ENCODE peak calls at places on chromosomes 2 and 18, in nine cellular contexts. G, U, I, F, J, V, S, Z and W are unnamed samples. For H3K4me1, the result is how much of the 10 kb centered on the place peaks cover.

GRCh38 chr2:178225011-178225817 is 30.9 kb downstream of the OSBPL6 start:
- DNase-seq in G (no peak), U (no peak), I (no peak), F (no peak), J (no peak), V (no peak), S (no peak), Z (no peak), W (no peak)

GRCh38 chr2:27014771-27015433 is 17.9 kb upstream of the TMEM214 start:
- DNase-seq in G (no peak), U (no peak), I (no peak), F (no peak), J (no peak), V (no peak), S (no peak), Z (no peak), W (no peak)

GRCh38 chr18:45528712-45529336 is 86.5 kb upstream of the SLC14A2 start:
- DNase-seq in G (no peak), U (no peak), I (no peak), F (no peak), J (no peak), V (no peak), S (no peak), Z (no peak), W (no peak)

GRCh38 chr18:74796928-74797576 is 199.4 kb downstream of the ZNF407 start:
- DNase-seq in G (no peak), U (no peak), I (peak), F (no peak), J (peak), V (no peak), S (no peak), Z (peak), W (no peak)

GRCh38 chr2:113176696-113177355 is 3.1 kb downstream of the PSD4 start:
- DNase-seq in G (no peak), U (no peak), I (no peak), F (no peak), J (no peak), V (no peak), S (no peak), Z (no peak), W (no peak)

GRCh38 chr2:47534179-47534919 is 131.4 kb downstream of the MSH2 start:
- DNase-seq in G (no peak), U (no peak), I (no peak), F (no peak), J (peak), V (peak), S (peak), Z (peak), W (no peak)

GRCh38 chr2:133506962-133507361 is 61.3 kb downstream of the NCKAP5 start:
- DNase-seq in G (no peak), U (no peak), I (no peak), F (no peak), J (no peak), V (no peak), S (no peak), Z (no peak), W (no peak)

GRCh38 chr2:59389240-59389639 is 1148.1 kb upstream of the FANCL start:
- DNase-seq in G (peak), U (peak), I (no peak), F (no peak), J (no peak), V (no peak), S (no peak), Z (peak), W (no peak)

GRCh38 chr18:43193336-43193735 is 77.9 kb upstream of the RIT2 start:
- DNase-seq in G (no peak), U (no peak), I (no peak), F (no peak), J (no peak), V (no peak), S (no peak), Z (no peak), W (no peak)

GRCh38 chr18:43195421-43195820 is 79.9 kb upstream of the RIT2 start:
- DNase-seq in G (no peak), U (no peak), I (no peak), F (no peak), J (no peak), V (no peak), S (no peak), Z (no peak), W (no peak)

GRCh38 chr18:43192408-43192807 is 76.9 kb upstream of the RIT2 start:
- DNase-seq in G (no peak), U (no peak), I (no peak), F (no peak), J (no peak), V (no peak), S (no peak), Z (no peak), W (no peak)
- H3K4me1 ChIP-seq in G (under half), U (under half), I (under half), F (under half), J (under half), V (under half), S (under half), Z (under half), W (under half)

GRCh38 chr18:56298935-56299334 is 339.5 kb downstream of the TXNL1 start:
- DNase-seq in G (peak), U (no peak), I (no peak), F (no peak), J (peak), V (no peak), S (no peak), Z (no peak), W (no peak)
- TF ChIP-seq CTCF in G (peak), U (no peak), I (no peak), F (no peak), J (no peak), V (no peak), S (no peak), Z (no peak), W (no peak)

DNA sequence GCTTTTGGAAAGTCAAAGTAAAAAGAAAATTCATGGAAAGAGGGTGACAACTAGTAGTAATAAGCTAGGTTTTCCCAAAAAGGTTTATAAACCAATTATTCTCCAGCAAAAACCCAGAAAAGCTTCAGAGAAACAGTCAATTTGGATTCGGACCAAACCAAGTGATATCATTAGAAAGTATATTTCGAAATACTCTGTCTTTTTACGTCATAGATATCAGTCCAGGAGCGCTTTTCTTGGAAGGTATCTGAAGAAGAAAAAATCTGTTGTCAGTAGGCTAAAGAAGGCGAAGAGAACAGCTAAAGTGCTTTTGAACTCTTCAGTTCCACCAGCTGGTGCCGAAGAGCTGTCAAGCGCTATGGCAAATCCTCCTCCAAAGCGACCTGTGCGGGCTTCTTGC is 36.6 kb downstream of the ZDBF2 start:
- DNase-seq in G (no peak), U (no peak), I (no peak), F (no peak), J (no peak), V (no peak), S (no peak), Z (no peak), W (no peak)
- TF ChIP-seq POLR2A in G (no peak), U (no peak), I (no peak), F (no peak), J (no peak), V (no peak), S (no peak), Z (no peak), W (no peak)

GRCh38 chr2:63054812-63055509 is 4.3 kb downstream of the OTX1 start:
- DNase-seq in G (no peak), U (no peak), I (no peak), F (no peak), J (no peak), V (no peak), S (no peak), Z (no peak), W (no peak)
- H3K4me1 ChIP-seq in G (under half), U (under half), I (under half), F (half or more), J (under half), V (under half), S (half or more), Z (under half), W (half or more)